ENCODE peak calls at places on chromosome 16, in seven cellular contexts. K is progenitor cell of endocrine pancreas, H is stomach, I is PC-3, O is fibroblast of lung, A is mesothelial cell of epicardium, E is heart right ventricle. Q is an unnamed sample.

GRCh38 chr16:2960183-2961010 is 3.7 kb upstream of the KREMEN2 start:
- DNase-seq in I (no peak), E (no peak), A (no peak), K (no peak), H (no peak), O (no peak), Q (no peak)

GRCh38 chr16:61926766-61927165 is 109.5 kb downstream of the CDH8 start:
- DNase-seq in O (peak; percentile 21), E (no peak), I (peak; percentile 31), H (no peak), K (no peak), A (no peak), Q (no peak)

GRCh38 chr16:85497622-85498314 is 115.4 kb upstream of the GSE1 start:
- DNase-seq in A (no peak), E (no peak), I (no peak), O (no peak), H (no peak), K (no peak), Q (no peak)

GRCh38 chr16:67173323-67173722 is 3.0 kb downstream of the NOL3 start:
- DNase-seq in H (no peak), E (no peak), O (no peak), I (no peak), A (no peak), K (no peak), Q (no peak)

GRCh38 chr16:714558-715447 is at the start of gene METRN:
- DNase-seq in O (peak; percentile 81), I (peak; percentile 84), E (peak; percentile 95), A (peak; percentile 94), H (peak; percentile 94), K (peak; percentile 90), Q (no peak)

GRCh38 chr16:56225013-56225742 is 33.9 kb downstream of the GNAO1 start:
- DNase-seq in H (no peak), O (no peak), A (no peak), I (no peak), K (no peak), E (no peak), Q (no peak)

GRCh38 chr16:57092786-57093301 is 461 bp downstream of the CPNE2 start:
- DNase-seq in A (no peak), E (peak; percentile 61), O (no peak), K (peak; percentile 44), H (peak; percentile 46), I (peak; percentile 11), Q (no peak)

GRCh38 chr16:85525464-85526117 is 87.5 kb upstream of the GSE1 start:
- DNase-seq in A (no peak), O (no peak), K (no peak), I (no peak), H (no peak), E (no peak), Q (no peak)

GRCh38 chr16:54538241-54538640 is 251.7 kb upstream of the IRX3 start:
- DNase-seq in O (no peak), A (no peak), H (no peak), K (no peak), I (no peak), E (no peak), Q (no peak)

GRCh38 chr16:85398688-85399582 is 214.2 kb upstream of the GSE1 start:
- DNase-seq in O (no peak), E (no peak), A (peak; percentile 14), K (no peak), H (no peak), I (no peak), Q (no peak)

GRCh38 chr16:78196527-78196926 is 97.1 kb downstream of the WWOX start:
- DNase-seq in K (no peak), A (no peak), I (no peak), H (no peak), O (no peak), E (no peak), Q (no peak)

GRCh38 chr16:5438591-5438990 is 341.0 kb upstream of the EEF2KMT start:
- DNase-seq in I (no peak), H (no peak), E (no peak), K (no peak), O (no peak), A (no peak), Q (no peak)

GRCh38 chr16:46427340-46428107 is 193.7 kb downstream of the SHCBP1 start:
- DNase-seq in H (no peak), E (peak; percentile 5), O (no peak), I (no peak), K (no peak), A (no peak), Q (no peak)

GRCh38 chr16:24758373-24758772 is 28.9 kb downstream of the TNRC6A start:
- DNase-seq in I (no peak), H (no peak), K (no peak), E (no peak), A (no peak), O (peak; percentile 65), Q (no peak)

GRCh38 chr16:30829130-30830071 is 42.4 kb upstream of the ZNF629 start:
- DNase-seq in A (no peak), K (no peak), O (peak; percentile 42), I (no peak), E (peak; percentile 23), H (peak; percentile 60), Q (no peak)

GRCh38 chr16:4011225-4011939 is 104.9 kb downstream of the ADCY9 start:
- DNase-seq in K (no peak), A (no peak), I (no peak), E (no peak), O (no peak), H (no peak), Q (no peak)

GRCh38 chr16:22326771-22327445 is 29.7 kb downstream of the POLR3E start:
- DNase-seq in I (no peak), H (no peak), A (no peak), O (no peak), K (no peak), E (no peak), Q (no peak)

GRCh38 chr16:12653820-12654392 is 149.8 kb downstream of the CPPED1 start:
- DNase-seq in I (no peak), O (no peak), H (no peak), K (no peak), A (no peak), E (no peak), Q (no peak)

GRCh38 chr16:12661656-12662172 is 142.0 kb downstream of the CPPED1 start:
- DNase-seq in A (peak; percentile 38), K (peak; percentile 79), O (peak; percentile 22), H (no peak), I (peak; percentile 48), E (no peak), Q (no peak)

GRCh38 chr16:12659871-12660270 is 143.8 kb downstream of the CPPED1 start:
- DNase-seq in O (no peak), A (no peak), I (no peak), E (no peak), K (no peak), H (no peak), Q (no peak)

GRCh38 chr16:12655530-12655929 is 148.2 kb downstream of the CPPED1 start:
- DNase-seq in K (no peak), I (no peak), A (no peak), E (no peak), O (no peak), H (no peak), Q (no peak)

DNA sequence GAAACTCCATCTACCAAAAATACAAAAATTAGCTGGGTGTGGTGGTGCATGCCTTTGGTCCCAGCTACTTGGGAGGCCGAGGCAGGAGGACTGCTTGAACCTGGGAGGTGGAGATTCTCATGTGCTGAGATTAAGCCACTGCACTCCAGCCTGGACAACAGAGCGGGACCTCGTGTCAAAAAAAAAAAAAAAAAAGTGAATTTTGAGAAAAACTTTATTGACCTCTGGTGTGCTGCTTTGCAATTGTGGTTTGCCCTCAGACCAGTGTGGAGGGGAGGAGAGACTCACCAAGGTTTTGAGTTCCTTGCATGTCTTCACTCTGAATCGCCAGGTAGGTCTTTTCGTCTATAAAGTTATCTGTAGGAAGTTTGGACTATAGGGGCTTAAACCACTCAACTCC is 145.2 kb downstream of the CPPED1 start:
- DNase-seq in E (no peak), A (no peak), I (no peak), O (no peak), H (no peak), K (no peak), Q (no peak)
- TF ChIP-seq CTCF in E (no peak), A (no peak), I (no peak), O (no peak), H (no peak), K (no peak), Q (no peak)

DNA sequence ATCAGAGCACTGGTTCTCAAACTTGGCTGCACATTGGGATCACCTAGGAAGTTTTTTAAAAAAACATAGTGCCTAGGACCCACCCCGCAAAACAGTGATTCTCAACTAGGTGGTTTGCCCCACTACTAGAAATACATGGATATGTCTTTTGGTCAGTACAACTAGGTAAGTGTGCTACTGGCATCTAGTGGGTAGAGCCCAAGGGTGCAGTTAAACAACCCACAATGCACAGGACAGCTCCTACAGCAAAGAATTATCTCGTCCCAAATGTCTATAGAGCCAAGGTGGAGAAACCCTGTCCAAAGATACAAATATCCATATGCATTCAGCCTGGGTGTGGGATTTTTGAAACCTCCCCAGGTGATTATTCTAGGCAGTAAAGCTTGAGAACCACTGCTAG is 11.8 kb upstream of the ZNF19 start:
- DNase-seq in E (no peak), A (no peak), H (no peak), K (no peak), I (no peak), O (no peak), Q (no peak)
- TF ChIP-seq CTCF in E (no peak), A (no peak), H (no peak), K (no peak), I (no peak), O (no peak), Q (no peak)

DNA sequence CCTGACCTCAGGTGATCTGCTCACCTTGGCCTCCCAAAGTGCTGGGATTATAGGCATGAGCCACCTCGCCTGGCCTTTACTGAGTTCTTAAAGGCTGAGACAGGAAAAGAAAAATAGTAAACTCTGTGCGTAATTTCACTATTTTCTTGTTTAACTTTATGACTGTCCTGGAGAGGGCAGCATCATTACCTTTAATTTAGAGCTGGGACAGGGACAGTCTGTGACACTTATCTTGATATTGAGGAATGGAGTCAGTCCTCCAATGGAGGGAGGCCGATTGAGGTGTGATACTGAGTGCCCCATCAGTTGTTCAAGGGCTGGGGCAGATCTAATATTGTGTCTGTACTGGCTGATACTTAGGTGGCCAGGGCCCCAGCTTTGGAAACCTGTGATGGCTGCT is 21.5 kb upstream of the SPN start:
- DNase-seq in K (no peak), A (no peak), I (no peak), E (no peak), O (no peak), H (no peak), Q (no peak)
- TF ChIP-seq CTCF in K (no peak), A (no peak), I (peak; percentile 23), E (peak; percentile 15), O (no peak), H (no peak), Q (no peak)

GRCh38 chr16:72530434-72530833 is 358.5 kb upstream of the PMFBP1 start:
- DNase-seq in K (no peak), O (peak; percentile 74), H (no peak), A (no peak), E (no peak), I (peak; percentile 85), Q (peak; percentile 47)
- TF ChIP-seq CTCF in K (no peak), O (peak; percentile 10), H (no peak), A (no peak), E (no peak), I (peak; percentile 53), Q (peak; percentile 53)

Q was measured in AG09309.